ENCODE peak calls at places on chromosome 14, in seven cellular contexts. S, I, A, X, O, V and F are unnamed samples. For H3K4me1, the result is how much of the 10 kb centered on the place peaks cover.

GRCh38 chr14:41144370-41144769 is 462.3 kb upstream of the LRFN5 start:
- DNase-seq in S (no peak), I (no peak), A (no peak), X (no peak), O (no peak), V (no peak), F (no peak)

GRCh38 chr14:88829188-88829587 is 4.7 kb downstream of the TTC8 start:
- DNase-seq in S (no peak), I (no peak), A (no peak), X (no peak), O (no peak), V (no peak), F (no peak)

GRCh38 chr14:87686736-87687135 is 306.2 kb downstream of the GALC start:
- DNase-seq in S (no peak), I (no peak), A (no peak), X (no peak), O (no peak), V (no peak), F (no peak)

GRCh38 chr14:61514006-61514830 is 181.1 kb upstream of the HIF1A start:
- DNase-seq in S (no peak), I (no peak), A (no peak), X (no peak), O (no peak), V (no peak), F (no peak)

GRCh38 chr14:67815573-67816235 is 686 bp downstream of the ZFYVE26 start:
- DNase-seq in S (peak), I (no peak), A (no peak), X (no peak), O (no peak), V (no peak), F (no peak)

GRCh38 chr14:93137864-93138263 is 22.1 kb upstream of the ITPK1 start:
- DNase-seq in S (peak), I (no peak), A (peak), X (no peak), O (peak), V (peak), F (no peak)

GRCh38 chr14:89618309-89618708 is 201.3 kb upstream of the FOXN3 start:
- DNase-seq in S (no peak), I (no peak), A (no peak), X (no peak), O (no peak), V (no peak), F (no peak)

GRCh38 chr14:19902409-19902808 is 18.0 kb upstream of the OR4K5 start:
- DNase-seq in S (no peak), I (no peak), A (no peak), X (no peak), O (no peak), V (no peak), F (no peak)

GRCh38 chr14:30572771-30573170 is 13.8 kb downstream of the G2E3 start:
- DNase-seq in S (no peak), I (no peak), A (no peak), X (no peak), O (no peak), V (no peak), F (no peak)

GRCh38 chr14:102211240-102211639 is 71.5 kb downstream of the WDR20 start:
- DNase-seq in S (no peak), I (peak), A (no peak), X (no peak), O (no peak), V (no peak), F (peak)

GRCh38 chr14:64800000-64800399 is 79.7 kb downstream of the SPTB start:
- DNase-seq in S (peak), I (no peak), A (no peak), X (no peak), O (peak), V (no peak), F (no peak)

GRCh38 chr14:86912689-86913088 is 1080.3 kb downstream of the GALC start:
- DNase-seq in S (no peak), I (no peak), A (no peak), X (no peak), O (no peak), V (no peak), F (no peak)

GRCh38 chr14:23123419-23123818 is 4.4 kb upstream of the CEBPE start:
- DNase-seq in S (no peak), I (peak), A (peak), X (no peak), O (peak), V (peak), F (no peak)

GRCh38 chr14:22218729-22219128 is 370.3 kb downstream of the DAD1 start:
- DNase-seq in S (no peak), I (no peak), A (no peak), X (no peak), O (no peak), V (no peak), F (no peak)

GRCh38 chr14:87613856-87614255 is 379.1 kb downstream of the GALC start:
- DNase-seq in S (no peak), I (no peak), A (no peak), X (no peak), O (no peak), V (no peak), F (no peak)

GRCh38 chr14:93893550-93894329 is 33.4 kb upstream of the FAM181A start:
- DNase-seq in S (peak), I (no peak), A (no peak), X (no peak), O (no peak), V (no peak), F (no peak)

GRCh38 chr14:42013560-42013959 is 406.9 kb downstream of the LRFN5 start:
- DNase-seq in S (no peak), I (no peak), A (no peak), X (no peak), O (no peak), V (no peak), F (no peak)

GRCh38 chr14:50944647-50945413 is 547 bp upstream of the PYGL start:
- DNase-seq in S (no peak), I (peak), A (peak), X (no peak), O (no peak), V (peak), F (peak)

GRCh38 chr14:65849558-65849957 is 437.0 kb downstream of the FUT8 start:
- DNase-seq in S (peak), I (no peak), A (no peak), X (no peak), O (no peak), V (no peak), F (no peak)

GRCh38 chr14:61479746-61480502 is 158.5 kb downstream of the PRKCH start:
- DNase-seq in S (no peak), I (no peak), A (no peak), X (no peak), O (no peak), V (no peak), F (no peak)

GRCh38 chr14:31932675-31933074 is 144.4 kb upstream of the ARHGAP5 start:
- DNase-seq in S (peak), I (no peak), A (no peak), X (no peak), O (no peak), V (no peak), F (no peak)

GRCh38 chr14:31029016-31029970 is 3.1 kb upstream of the STRN3 start:
- DNase-seq in S (no peak), I (no peak), A (no peak), X (no peak), O (no peak), V (no peak), F (no peak)

GRCh38 chr14:104116544-104117340 is 21.6 kb upstream of the KIF26A start:
- DNase-seq in S (peak), I (peak), A (no peak), X (no peak), O (peak), V (peak), F (peak)

GRCh38 chr14:65255029-65255545 is 152.8 kb upstream of the MAX start:
- DNase-seq in S (no peak), I (no peak), A (no peak), X (no peak), O (no peak), V (no peak), F (no peak)

GRCh38 chr14:91752956-91753355 is 21.1 kb upstream of the CATSPERB start:
- DNase-seq in S (no peak), I (no peak), A (no peak), X (no peak), O (no peak), V (no peak), F (no peak)

GRCh38 chr14:104346112-104346462 is 207.7 kb downstream of the KIF26A start:
- DNase-seq in S (no peak), I (no peak), A (no peak), X (no peak), O (no peak), V (no peak), F (peak)

GRCh38 chr14:102088012-102088792 is 1.4 kb upstream of the HSP90AA1 start:
- DNase-seq in S (peak), I (peak), A (peak), X (peak), O (peak), V (peak), F (no peak)

GRCh38 chr14:85463512-85463911 is 66.4 kb upstream of the FLRT2 start:
- DNase-seq in S (no peak), I (no peak), A (no peak), X (no peak), O (no peak), V (no peak), F (no peak)

GRCh38 chr14:61753631-61754030 is 8.6 kb upstream of the SNAPC1 start:
- DNase-seq in S (no peak), I (no peak), A (no peak), X (no peak), O (no peak), V (no peak), F (no peak)

GRCh38 chr14:57988445-57988844 is 122.6 kb upstream of the SLC35F4 start:
- DNase-seq in S (no peak), I (no peak), A (no peak), X (no peak), O (no peak), V (no peak), F (no peak)

GRCh38 chr14:91232052-91232451 is 12.5 kb downstream of the GPR68 start:
- DNase-seq in S (no peak), I (no peak), A (no peak), X (no peak), O (no peak), V (peak), F (no peak)

GRCh38 chr14:77046706-77047105 is 18.2 kb upstream of the IRF2BPL start:
- DNase-seq in S (no peak), I (no peak), A (no peak), X (no peak), O (no peak), V (no peak), F (no peak)

GRCh38 chr14:35404496-35405303 is at the start of gene NFKBIA:
- DNase-seq in S (peak), I (peak), A (peak), X (peak), O (peak), V (peak), F (peak)

DNA sequence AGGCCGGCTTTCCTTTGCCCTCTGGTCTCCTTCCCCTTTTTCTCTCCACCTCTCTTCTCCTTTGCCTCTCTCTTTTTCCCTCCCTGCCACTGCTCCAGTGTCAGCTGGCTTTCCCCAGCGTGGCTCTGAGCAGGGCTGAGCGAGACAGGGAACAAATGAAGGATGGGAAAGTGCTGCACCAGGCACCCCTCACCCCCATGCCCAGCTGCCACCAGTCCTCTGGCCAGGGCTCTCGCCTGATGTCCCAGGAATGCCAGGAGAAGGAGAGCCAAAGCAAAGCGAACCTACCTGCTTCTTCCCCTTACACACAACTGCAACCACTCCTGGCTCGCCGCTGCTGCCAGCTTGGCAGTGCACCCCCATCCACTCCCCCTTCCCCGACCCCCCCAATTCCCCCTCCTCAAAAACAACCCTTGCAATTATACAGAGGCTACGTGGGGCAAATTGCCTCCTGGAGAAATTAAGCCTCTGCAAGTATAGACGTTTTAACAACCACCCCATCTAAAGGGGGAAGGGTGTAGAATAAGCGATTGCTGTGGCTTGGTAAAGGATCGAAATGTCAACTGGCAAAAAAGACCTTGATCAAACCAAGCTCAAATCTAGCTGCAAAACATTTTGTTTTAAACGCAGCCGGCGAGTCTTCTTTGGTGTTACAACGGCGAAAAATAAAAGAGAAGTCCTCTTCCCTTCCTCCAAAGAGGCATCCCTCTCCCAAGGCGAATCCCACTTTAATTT is 3.1 kb downstream of the BCL11B start:
- DNase-seq in S (peak), I (no peak), A (no peak), X (no peak), O (no peak), V (no peak), F (no peak)
- H3K4me3 ChIP-seq in S (peak), I (peak), A (no peak), X (no peak), O (peak), V (no peak), F (no peak)

DNA sequence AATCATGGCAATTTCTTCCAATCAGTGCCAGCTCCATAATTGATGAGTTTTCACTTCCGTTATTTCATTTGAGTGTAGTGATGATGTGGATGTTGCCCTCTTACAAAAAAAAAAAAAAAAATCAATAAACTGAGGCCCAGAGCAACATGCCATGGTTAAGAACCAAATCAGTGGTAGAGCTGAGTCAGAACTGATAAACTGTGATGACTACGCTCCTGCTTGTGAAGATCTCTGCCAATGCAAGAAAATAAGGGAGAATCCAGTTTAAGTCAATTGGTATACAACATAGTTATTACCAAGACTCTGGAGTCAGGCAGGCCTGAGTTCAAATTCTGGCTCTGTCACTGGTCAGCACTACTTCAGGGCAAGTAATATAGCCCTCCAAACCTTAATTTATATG is 102.6 kb downstream of the GPR135 start:
- DNase-seq in S (no peak), I (no peak), A (no peak), X (no peak), O (no peak), V (no peak), F (no peak)
- H3K4me1 ChIP-seq in S (under half), I (under half), A (under half), X (under half), O (half or more), V (under half), F (half or more)

DNA sequence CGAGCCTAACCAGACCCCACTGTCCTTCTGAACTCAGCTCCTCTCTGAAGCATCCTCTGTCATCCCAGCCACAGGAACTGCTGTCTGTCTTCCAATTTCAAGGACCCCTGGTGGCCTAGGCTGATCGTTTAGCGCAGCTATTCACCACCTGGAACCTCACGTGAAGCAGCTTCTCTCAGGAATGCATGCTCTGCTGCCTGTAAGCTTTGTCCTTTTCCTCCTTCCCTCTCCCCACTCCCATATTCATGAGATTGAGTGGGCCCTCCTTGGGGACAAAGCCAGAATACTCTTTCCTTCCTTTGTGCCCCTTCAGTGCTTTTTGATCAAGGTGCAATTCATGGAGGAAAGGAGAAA is 17.2 kb downstream of the DPF3 start:
- DNase-seq in S (peak), I (no peak), A (no peak), X (no peak), O (no peak), V (no peak), F (no peak)
- TF ChIP-seq CTCF in S (no peak), I (no peak), A (no peak), X (no peak), O (no peak), V (no peak), F (no peak)

GRCh38 chr14:82414853-82415539 is 881.3 kb upstream of the SEL1L start:
- DNase-seq in S (no peak), I (no peak), A (no peak), X (no peak), O (no peak), V (no peak), F (no peak)

GRCh38 chr14:82411373-82411772 is 877.7 kb upstream of the SEL1L start:
- DNase-seq in S (no peak), I (no peak), A (no peak), X (no peak), O (no peak), V (no peak), F (no peak)

GRCh38 chr14:82410064-82410463 is 876.4 kb upstream of the SEL1L start:
- DNase-seq in S (no peak), I (no peak), A (no peak), X (no peak), O (no peak), V (no peak), F (no peak)

DNA sequence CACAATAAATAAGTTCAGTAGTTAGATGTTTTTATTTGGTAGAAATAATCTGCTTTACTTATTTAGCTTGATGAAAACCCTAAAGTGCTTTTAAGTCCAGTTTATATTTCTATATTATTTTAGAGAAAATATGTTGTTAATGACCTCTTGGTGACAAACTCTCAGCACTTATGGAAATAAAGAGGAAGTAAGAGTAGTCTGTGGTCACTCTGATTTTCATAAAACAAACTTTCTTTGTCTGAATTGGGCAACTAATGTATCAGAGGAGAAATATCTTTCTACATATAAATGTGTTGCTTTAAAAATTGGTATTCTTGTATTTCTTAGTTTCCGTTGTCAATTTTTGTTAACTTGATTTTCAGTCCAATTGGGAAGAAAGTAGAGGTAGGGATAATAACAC is 878.9 kb upstream of the SEL1L start:
- DNase-seq in S (no peak), I (no peak), A (no peak), X (no peak), O (no peak), V (no peak), F (no peak)
- H3K4me3 ChIP-seq in S (no peak), I (no peak), A (no peak), X (no peak), O (no peak), V (no peak), F (no peak)

GRCh38 chr14:100774164-100774537 is 47.5 kb downstream of the DLK1 start:
- DNase-seq in S (no peak), I (peak), A (peak), X (no peak), O (no peak), V (no peak), F (no peak)
- H3K4me1 ChIP-seq in S (under half), I (under half), A (under half), X (under half), O (under half), V (under half), F (under half)

GRCh38 chr14:70192915-70193314 is 4.2 kb upstream of the SLC8A3 start:
- DNase-seq in S (peak), I (no peak), A (no peak), X (no peak), O (no peak), V (no peak), F (no peak)
- TF ChIP-seq CTCF in S (no peak), I (no peak), A (no peak), X (no peak), O (no peak), V (no peak), F (no peak)